ENCODE peak calls at places on chromosomes 3 and 15, in four cellular contexts. One of them, this sample, is unnamed.

GRCh38 chr15:71596672-71597071 is 213.7 kb upstream of the NR2E3 start:
- DNase-seq in left ventricle myocardium superior: peak
- DNase-seq in iPS DF 6.9: no peak
- DNase-seq in mesenteric fat pad: no peak
- DNase-seq in this sample: no peak

GRCh38 chr3:146682176-146682575 is 77.0 kb upstream of the PLSCR5 start:
- DNase-seq in left ventricle myocardium superior: no peak
- DNase-seq in iPS DF 6.9: no peak
- DNase-seq in mesenteric fat pad: no peak
- DNase-seq in this sample: no peak

GRCh38 chr3:129359102-129359461 is 69.4 kb downstream of the EFCAB12 start:
- DNase-seq in left ventricle myocardium superior: no peak
- DNase-seq in iPS DF 6.9: no peak
- DNase-seq in mesenteric fat pad: no peak
- DNase-seq in this sample: no peak

GRCh38 chr3:159191454-159191853 is 389.6 kb downstream of the MFSD1 start:
- DNase-seq in left ventricle myocardium superior: no peak
- DNase-seq in iPS DF 6.9: no peak
- DNase-seq in mesenteric fat pad: no peak
- DNase-seq in this sample: no peak

GRCh38 chr15:49229922-49230321 is 59.9 kb downstream of the GALK2 start:
- DNase-seq in left ventricle myocardium superior: no peak
- DNase-seq in iPS DF 6.9: no peak
- DNase-seq in mesenteric fat pad: no peak
- DNase-seq in this sample: no peak

GRCh38 chr15:23690015-23690414 is 2.9 kb upstream of the NDN start:
- DNase-seq in left ventricle myocardium superior: no peak
- DNase-seq in iPS DF 6.9: no peak
- DNase-seq in mesenteric fat pad: no peak
- DNase-seq in this sample: no peak

GRCh38 chr15:72782993-72783562 is 480 bp downstream of the ADPGK start:
- DNase-seq in left ventricle myocardium superior: no peak
- DNase-seq in iPS DF 6.9: no peak
- DNase-seq in mesenteric fat pad: no peak
- DNase-seq in this sample: no peak

GRCh38 chr3:197541756-197542539 is 13.8 kb downstream of the BDH1 start:
- DNase-seq in left ventricle myocardium superior: peak
- DNase-seq in iPS DF 6.9: no peak
- DNase-seq in mesenteric fat pad: no peak
- DNase-seq in this sample: no peak

GRCh38 chr3:100107227-100107626 is 7.1 kb downstream of the FILIP1L start:
- DNase-seq in left ventricle myocardium superior: no peak
- DNase-seq in iPS DF 6.9: no peak
- DNase-seq in mesenteric fat pad: no peak
- DNase-seq in this sample: no peak

GRCh38 chr3:31568649-31569048 is 35.9 kb downstream of the STT3B start:
- DNase-seq in left ventricle myocardium superior: no peak
- DNase-seq in iPS DF 6.9: no peak
- DNase-seq in mesenteric fat pad: no peak
- DNase-seq in this sample: no peak

GRCh38 chr3:117688583-117688982 is 979.0 kb downstream of the TUSC7 start:
- DNase-seq in left ventricle myocardium superior: no peak
- DNase-seq in iPS DF 6.9: peak
- DNase-seq in mesenteric fat pad: no peak
- DNase-seq in this sample: no peak

GRCh38 chr15:85588657-85589056 is 206.1 kb downstream of the KLHL25 start:
- DNase-seq in left ventricle myocardium superior: no peak
- DNase-seq in iPS DF 6.9: no peak
- DNase-seq in mesenteric fat pad: no peak
- DNase-seq in this sample: no peak

GRCh38 chr3:77919244-77919643 is 879.3 kb downstream of the ROBO2 start:
- DNase-seq in left ventricle myocardium superior: no peak
- DNase-seq in iPS DF 6.9: no peak
- DNase-seq in mesenteric fat pad: no peak
- DNase-seq in this sample: no peak

GRCh38 chr3:149808209-149808829 is 4.7 kb upstream of the RNF13 start:
- DNase-seq in left ventricle myocardium superior: peak
- DNase-seq in iPS DF 6.9: peak
- DNase-seq in mesenteric fat pad: no peak
- DNase-seq in this sample: peak

GRCh38 chr15:80693682-80694623 is 1.2 kb upstream of the ABHD17C start:
- DNase-seq in left ventricle myocardium superior: no peak
- DNase-seq in iPS DF 6.9: no peak
- DNase-seq in mesenteric fat pad: no peak
- DNase-seq in this sample: no peak

GRCh38 chr15:35843453-35843852 is 297.5 kb upstream of the DPH6 start:
- DNase-seq in left ventricle myocardium superior: no peak
- DNase-seq in iPS DF 6.9: no peak
- DNase-seq in mesenteric fat pad: no peak
- DNase-seq in this sample: no peak

GRCh38 chr3:123552095-123552714 is 32.6 kb downstream of the HACD2 start:
- DNase-seq in left ventricle myocardium superior: no peak
- DNase-seq in iPS DF 6.9: no peak
- DNase-seq in mesenteric fat pad: no peak
- DNase-seq in this sample: no peak